ENCODE peak calls at places on chromosomes 6 and 20, in six cellular contexts. U, J, C, M, L and R are unnamed samples.

GRCh38 chr20:62860924-62861691 is 514 bp downstream of the TCFL5 start:
- DNase-seq in U (peak), M (peak), J (peak), L (no peak), C (no peak), R (no peak)

GRCh38 chr6:127462391-127462790 is 3.2 kb upstream of the KIAA0408 start:
- DNase-seq in M (no peak), C (no peak), L (no peak), J (no peak), U (peak), R (peak)

GRCh38 chr6:52417675-52418111 is 2.4 kb upstream of the EFHC1 start:
- DNase-seq in U (peak), C (no peak), J (peak), M (no peak), L (peak), R (peak)

GRCh38 chr20:62605236-62605948 is 36.9 kb upstream of the SLCO4A1 start:
- DNase-seq in C (no peak), M (no peak), J (no peak), L (no peak), U (no peak), R (no peak)

GRCh38 chr6:107701231-107701630 is 122.9 kb downstream of the SCML4 start:
- DNase-seq in L (no peak), C (no peak), U (no peak), J (no peak), M (no peak), R (no peak)

GRCh38 chr20:26167499-26167898 is 470.8 kb upstream of the ZNF337 start:
- DNase-seq in L (no peak), C (no peak), U (no peak), M (no peak), J (no peak), R (peak)

GRCh38 chr6:34516391-34517324 is 39.5 kb downstream of the SPDEF start:
- DNase-seq in L (no peak), J (no peak), C (no peak), M (no peak), U (no peak), R (no peak)

GRCh38 chr6:20542927-20543602 is 8.8 kb downstream of the CDKAL1 start:
- DNase-seq in C (no peak), J (no peak), U (peak), L (peak), M (no peak), R (peak)

GRCh38 chr6:27375613-27376079 is 12.9 kb upstream of the ZNF391 start:
- DNase-seq in C (no peak), J (peak), L (no peak), M (no peak), U (no peak), R (no peak)

GRCh38 chr20:62805365-62805710 is 703 bp downstream of the OGFR start:
- DNase-seq in M (peak), L (no peak), U (no peak), C (no peak), J (no peak), R (no peak)

GRCh38 chr6:166435574-166435973 is 52.8 kb upstream of the MPC1 start:
- DNase-seq in U (no peak), L (no peak), M (no peak), C (no peak), J (no peak), R (no peak)

GRCh38 chr6:6494677-6495076 is 93.8 kb upstream of the LY86 start:
- DNase-seq in M (peak), C (peak), L (peak), J (peak), U (peak), R (no peak)

GRCh38 chr6:35048631-35049083 is 92.5 kb downstream of the TCP11 start:
- DNase-seq in C (no peak), J (no peak), L (no peak), M (no peak), U (no peak), R (peak)

GRCh38 chr6:158219229-158219628 is 51.1 kb downstream of the GTF2H5 start:
- DNase-seq in C (no peak), U (peak), L (no peak), J (no peak), M (no peak), R (peak)

GRCh38 chr6:31216208-31216898 is 45.9 kb upstream of the POU5F1 start:
- DNase-seq in L (no peak), M (no peak), C (no peak), U (no peak), J (no peak), R (no peak)

GRCh38 chr20:10855031-10855430 is 181.2 kb upstream of the JAG1 start:
- DNase-seq in J (no peak), M (no peak), C (no peak), U (no peak), L (no peak), R (no peak)

GRCh38 chr20:10848810-10849370 is 175.1 kb upstream of the JAG1 start:
- DNase-seq in U (peak), J (no peak), M (no peak), C (peak), L (peak), R (peak)

GRCh38 chr20:10855778-10856177 is 182.0 kb upstream of the JAG1 start:
- DNase-seq in M (no peak), U (no peak), L (no peak), C (no peak), J (no peak), R (no peak)

GRCh38 chr20:10856237-10856636 is 182.4 kb upstream of the JAG1 start:
- DNase-seq in J (no peak), M (no peak), L (peak), C (no peak), U (peak), R (no peak)

DNA sequence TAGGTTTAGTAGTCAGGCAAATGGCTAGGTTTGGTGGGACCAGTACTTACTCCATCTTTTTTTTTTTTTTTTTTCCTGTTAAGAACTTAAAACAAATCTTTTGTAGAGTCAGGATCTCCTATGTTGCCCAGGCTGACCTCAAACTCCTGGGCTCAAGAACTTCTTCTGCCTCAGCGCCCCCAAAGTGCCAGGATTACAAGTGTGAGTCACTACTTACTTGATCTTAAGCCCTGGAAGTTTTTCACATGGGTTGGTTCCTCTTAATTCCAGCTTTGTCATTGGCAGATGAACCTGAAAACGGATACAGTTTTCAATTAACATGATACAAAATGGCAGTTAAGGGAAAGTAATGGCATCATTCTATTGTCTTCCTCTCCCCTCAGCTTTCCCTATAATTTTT is 179.4 kb upstream of the JAG1 start:
- DNase-seq in M (no peak), C (no peak), L (no peak), U (no peak), J (no peak), R (no peak)
- TF ChIP-seq CEBPB in M (no peak), C (no peak), L (no peak), U (no peak), J (no peak), R (no peak)

DNA sequence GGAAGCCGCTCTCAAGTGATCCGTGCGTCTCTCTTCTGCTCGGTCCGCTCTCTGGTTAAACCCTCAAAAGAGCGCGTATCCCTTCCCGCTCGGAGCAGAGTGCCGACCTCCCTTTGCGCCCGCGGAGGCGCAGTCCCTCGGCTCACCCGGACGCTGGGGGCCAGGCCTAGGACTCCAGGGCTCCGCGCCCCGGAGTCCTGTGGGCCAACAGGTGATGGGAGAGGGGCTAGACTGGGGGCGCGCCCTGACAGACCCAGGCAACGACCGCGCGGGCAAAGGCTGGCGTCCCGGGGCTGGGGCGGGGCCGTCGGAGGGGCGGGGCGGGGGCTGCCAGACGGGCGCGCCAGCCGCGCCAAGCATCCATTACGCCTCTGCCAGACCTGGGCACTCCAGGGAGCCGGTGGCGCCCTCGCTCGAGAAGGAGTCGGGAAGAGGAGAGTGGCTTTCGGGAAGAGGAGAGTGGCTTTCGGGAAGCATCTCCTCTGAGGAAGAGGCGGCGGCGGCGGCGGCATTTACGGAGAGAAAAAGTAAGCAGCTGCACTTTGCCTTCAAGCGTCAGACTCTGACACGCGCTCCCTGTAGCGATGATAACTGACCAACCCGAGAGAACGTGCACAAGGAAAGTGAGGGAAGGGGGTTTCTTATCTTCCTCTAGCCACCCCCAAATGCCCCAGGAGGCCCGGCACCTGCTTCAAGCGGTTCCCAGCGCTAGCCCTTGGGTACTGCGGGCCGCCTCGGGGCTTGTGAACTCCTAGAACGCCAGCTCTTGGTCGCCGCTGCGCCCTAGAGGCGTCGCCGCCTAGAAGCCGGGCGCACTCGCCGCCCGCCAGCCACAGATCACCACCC is 2.6 kb downstream of the EPHA7 start:
- DNase-seq in L (no peak), C (no peak), J (no peak), U (peak), M (peak), R (no peak)
- TF ChIP-seq CEBPB in L (no peak), C (no peak), J (no peak), U (no peak), M (no peak), R (no peak)

DNA sequence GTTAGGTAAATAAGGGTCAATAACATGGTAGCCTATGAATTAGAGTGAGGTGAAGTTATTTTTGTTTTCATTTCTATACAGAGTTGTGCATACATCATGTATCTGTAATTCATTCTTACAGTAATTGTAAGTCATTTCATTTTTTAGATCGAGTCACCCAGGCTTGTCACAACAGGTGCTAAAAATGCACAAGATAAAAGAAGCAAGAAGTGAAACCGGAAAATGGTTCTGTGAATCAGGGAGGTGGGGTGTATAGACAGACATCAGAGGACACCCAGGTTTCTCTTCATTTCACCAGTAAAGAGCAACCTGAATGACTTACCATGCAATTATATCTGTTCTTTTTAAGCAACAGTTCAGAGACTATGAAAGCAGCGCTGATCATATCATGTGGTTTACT is 27.6 kb upstream of the TBC1D7 start:
- DNase-seq in C (no peak), L (no peak), M (no peak), U (no peak), J (no peak), R (peak)
- TF ChIP-seq CEBPB in C (no peak), L (no peak), M (no peak), U (no peak), J (no peak), R (no peak)

GRCh38 chr6:39128106-39128505 is 13.1 kb upstream of the SAYSD1 start:
- DNase-seq in J (no peak), C (no peak), L (no peak), U (no peak), M (no peak), R (no peak)
- TF ChIP-seq CEBPB in J (no peak), C (no peak), L (no peak), U (no peak), M (no peak), R (no peak)

DNA sequence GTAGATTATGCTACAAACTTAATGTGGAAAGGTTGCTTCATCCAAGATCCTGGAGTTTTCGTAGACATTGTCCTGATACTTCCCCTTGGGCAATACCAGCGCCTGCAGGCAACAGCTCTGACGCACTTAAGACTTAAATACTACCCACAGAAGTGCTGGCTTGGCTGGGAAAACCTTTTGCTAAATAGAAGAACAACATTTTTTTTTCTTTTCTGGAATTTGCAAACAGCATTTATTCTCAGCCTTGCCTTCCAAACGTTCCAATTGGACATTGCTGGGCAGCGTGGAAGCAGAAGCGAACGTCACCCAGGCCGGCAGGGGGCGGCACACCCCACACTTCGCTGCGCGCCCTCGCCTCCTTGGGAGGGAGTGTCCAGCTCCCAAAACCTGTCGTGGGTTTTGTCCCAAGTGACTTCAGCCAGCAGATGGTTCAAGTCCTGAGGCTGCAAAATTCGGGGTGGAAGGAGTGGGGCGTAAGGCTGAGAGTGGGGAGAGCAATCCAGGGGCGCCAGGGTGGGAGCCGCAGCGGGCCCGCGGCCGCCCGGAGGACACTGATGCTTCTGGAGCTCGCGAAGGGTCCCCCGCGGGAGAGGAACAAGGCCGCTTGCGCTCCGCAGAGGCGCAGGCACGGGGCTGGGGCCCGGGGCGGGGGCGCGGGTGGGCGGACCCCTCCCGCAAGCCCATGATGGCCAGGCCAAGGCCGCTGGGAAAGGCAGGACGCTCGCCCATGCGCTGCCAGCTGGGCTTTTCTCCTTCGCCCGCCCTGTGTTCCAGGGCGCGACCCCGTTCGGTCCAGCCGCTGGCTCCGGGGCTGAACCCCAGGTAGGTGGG is 60.8 kb upstream of the MAP3K4 start:
- DNase-seq in U (peak), J (no peak), L (peak), M (peak), C (peak), R (peak)
- TF ChIP-seq CEBPB in U (no peak), J (no peak), L (no peak), M (no peak), C (no peak), R (peak)

GRCh38 chr6:165002866-165003265 is 306.5 kb downstream of the C6orf118 start:
- DNase-seq in J (no peak), L (no peak), M (no peak), U (no peak), C (no peak), R (no peak)

GRCh38 chr6:164998297-164998696 is 311.1 kb downstream of the C6orf118 start:
- DNase-seq in C (no peak), L (no peak), M (no peak), U (no peak), J (no peak), R (no peak)

GRCh38 chr6:165002358-165002757 is 307.0 kb downstream of the C6orf118 start:
- DNase-seq in U (no peak), J (no peak), C (no peak), M (no peak), L (no peak), R (no peak)

DNA sequence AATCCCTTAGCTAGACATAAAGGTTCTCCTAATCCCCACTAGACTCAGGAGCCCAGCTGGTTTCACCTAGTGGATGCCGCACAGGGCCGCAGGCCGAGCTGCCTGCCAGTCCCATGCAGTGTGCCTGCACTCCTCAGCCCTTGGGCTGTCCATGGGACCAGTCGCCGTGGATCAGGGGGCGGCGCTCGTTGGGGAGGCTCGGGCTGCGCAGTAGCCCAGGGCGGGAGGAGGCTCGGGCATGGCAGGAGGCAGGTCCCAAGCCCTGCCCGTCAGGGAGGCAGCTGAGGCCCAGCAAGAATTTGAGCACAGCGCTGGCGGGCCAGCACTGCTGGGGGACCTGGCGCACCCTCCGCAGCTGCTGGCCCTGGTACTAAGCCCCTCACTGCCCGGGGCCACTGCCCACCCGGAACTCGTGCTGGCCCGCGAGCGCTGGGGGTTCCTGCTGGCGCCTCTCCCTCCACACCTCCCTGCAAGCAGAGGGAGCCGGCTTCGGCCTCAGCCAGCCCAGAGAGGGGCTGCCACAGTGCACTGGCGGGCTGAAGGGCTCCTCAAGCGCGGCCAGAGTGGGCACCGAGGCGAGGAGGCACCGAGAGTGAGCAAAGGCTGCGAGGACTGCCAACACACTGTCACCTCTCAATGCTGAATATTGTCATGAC is 307.8 kb downstream of the C6orf118 start:
- DNase-seq in M (no peak), C (no peak), U (no peak), L (no peak), J (no peak), R (no peak)
- TF ChIP-seq CEBPB in M (no peak), C (no peak), U (no peak), L (no peak), J (no peak), R (no peak)

GRCh38 chr20:12252793-12253192 is 335.1 kb downstream of the BTBD3 start:
- DNase-seq in J (no peak), M (peak), U (no peak), C (no peak), L (no peak), R (peak)

DNA sequence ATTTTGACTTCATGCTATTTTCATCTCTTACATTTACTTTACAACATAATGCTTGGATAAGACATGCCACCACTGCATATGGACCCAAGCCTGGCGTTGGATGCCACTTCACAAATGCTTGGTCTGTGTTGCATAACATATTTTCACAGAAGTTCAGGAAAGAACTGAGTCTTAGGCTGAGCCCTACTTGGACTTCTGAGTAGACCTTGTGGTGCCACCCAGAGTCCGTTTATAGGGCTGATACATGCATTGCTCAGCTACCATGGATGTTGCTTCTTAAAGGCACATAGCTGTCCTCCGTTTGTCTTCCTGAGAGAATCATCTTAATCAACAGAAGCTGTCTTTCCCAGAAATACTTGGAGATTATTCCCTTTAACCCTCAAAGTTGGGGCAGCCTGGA is 337.9 kb downstream of the BTBD3 start:
- DNase-seq in M (no peak), L (no peak), U (no peak), J (no peak), C (no peak), R (no peak)
- TF ChIP-seq CEBPB in M (no peak), L (no peak), U (no peak), J (no peak), C (no peak), R (no peak)

GRCh38 chr20:32484221-32485125 is 100.7 kb downstream of the NOL4L start:
- DNase-seq in U (peak), M (peak), J (no peak), L (no peak), C (no peak), R (no peak)
- TF ChIP-seq CEBPB in U (no peak), M (no peak), J (no peak), L (no peak), C (no peak), R (no peak)

DNA sequence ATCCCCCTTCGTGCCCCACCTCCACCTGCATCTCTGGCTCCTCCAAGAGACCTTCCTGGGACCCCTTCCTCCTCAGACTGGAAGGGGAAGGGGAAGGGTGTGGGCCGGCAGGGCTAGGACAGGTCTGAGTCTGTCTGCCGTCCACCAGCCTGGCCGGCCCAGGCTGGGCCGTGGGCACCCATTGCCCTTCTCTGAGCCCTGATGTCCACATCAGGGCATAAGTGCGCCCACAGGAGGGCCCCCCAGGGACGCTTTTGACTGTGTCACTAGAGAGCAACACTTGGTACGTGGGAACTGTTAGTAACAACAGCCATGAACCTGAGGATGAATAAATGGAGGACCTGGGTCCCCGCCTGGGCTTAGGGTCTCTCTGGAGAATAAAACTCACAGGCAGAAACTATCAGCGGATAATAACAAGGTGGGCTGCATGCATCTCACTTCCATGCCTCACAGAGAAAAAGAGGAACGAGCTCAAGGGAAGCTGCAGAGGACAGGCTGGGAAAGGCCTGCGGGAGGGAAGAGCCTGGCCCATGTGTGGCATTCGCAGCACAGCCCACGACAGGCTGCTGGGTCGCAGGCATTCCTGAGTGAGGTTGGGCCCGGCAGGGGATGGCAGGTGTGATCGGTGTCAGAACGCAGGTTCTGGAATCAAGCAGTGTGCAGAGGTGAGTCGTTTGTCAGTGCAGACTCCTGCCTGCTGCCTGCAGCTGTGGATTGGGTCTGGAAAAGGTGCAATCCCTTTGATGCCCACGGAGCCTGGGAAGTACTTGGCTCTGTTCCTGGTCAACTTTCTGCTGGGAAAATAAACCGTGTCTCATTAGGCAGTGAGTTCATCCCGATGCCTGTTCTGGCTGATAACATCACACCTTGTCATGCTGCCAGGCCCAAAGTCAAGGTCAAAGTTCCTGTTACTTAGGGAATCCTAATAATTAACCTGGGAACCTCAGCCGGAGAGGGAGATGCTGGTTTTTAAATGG is 60.9 kb downstream of the BCAS4 start:
- DNase-seq in M (no peak), J (no peak), L (peak), U (peak), C (no peak), R (peak)
- TF ChIP-seq CEBPB in M (no peak), J (no peak), L (no peak), U (no peak), C (no peak), R (no peak)